ENCODE peak calls at places on chromosomes 1 and 21, in ten cellular contexts. C is testis, N is prostate gland, L is H1, R is fibroblast of lung, T is ovary, E is RWPE2, Z is IMR-90, F is heart left ventricle, I is cardiac muscle cell. J is an unnamed sample.
A peak's percentile ranks its signal among the peaks of the same experiment; 100 is the strongest.

GRCh38 chr1:182367928-182368327 is 23.7 kb downstream of the GLUL start:
- DNase-seq in C (no peak), N (no peak), L (no peak), R (no peak), T (no peak), E (no peak), Z (no peak), F (no peak), I (no peak), J (no peak)

GRCh38 chr21:31538821-31539220 is 120.7 kb upstream of the SOD1 start:
- DNase-seq in C (no peak), N (no peak), L (no peak), R (no peak), T (no peak), E (no peak), Z (no peak), F (no peak), I (peak; percentile 84), J (no peak)

GRCh38 chr1:5983361-5984103 is 8.7 kb downstream of the NPHP4 start:
- DNase-seq in C (no peak), N (no peak), L (no peak), R (peak; percentile 81), T (no peak), E (no peak), Z (peak; percentile 94), F (no peak), I (no peak), J (no peak)

GRCh38 chr21:31455506-31455905 is 111.4 kb upstream of the TIAM1 start:
- DNase-seq in C (no peak), N (no peak), L (no peak), R (no peak), T (no peak), E (no peak), Z (no peak), F (no peak), I (no peak), J (no peak)

GRCh38 chr1:184033711-184034167 is 3.8 kb downstream of the COLGALT2 start:
- DNase-seq in C (no peak), N (no peak), L (no peak), R (peak; percentile 73), T (no peak), E (no peak), Z (peak; percentile 76), F (no peak), I (no peak), J (no peak)

GRCh38 chr1:84037758-84038611 is 39.1 kb upstream of the TTLL7 start:
- DNase-seq in C (no peak), N (no peak), L (no peak), R (no peak), T (no peak), E (no peak), Z (no peak), F (no peak), I (no peak), J (no peak)

GRCh38 chr1:44778705-44779576 is 3.6 kb downstream of the RPS8 start:
- DNase-seq in C (no peak), N (no peak), L (no peak), R (no peak), T (no peak), E (no peak), Z (no peak), F (no peak), I (no peak), J (no peak)

GRCh38 chr1:103160281-103160680 is 52.0 kb upstream of the COL11A1 start:
- DNase-seq in C (no peak), N (no peak), L (no peak), R (peak; percentile 66), T (no peak), E (no peak), Z (peak; percentile 18), F (no peak), I (no peak), J (no peak)

GRCh38 chr1:28936528-28936927 is 22.2 kb downstream of the EPB41 start:
- DNase-seq in C (no peak), N (no peak), L (no peak), R (no peak), T (no peak), E (no peak), Z (no peak), F (no peak), I (no peak), J (no peak)

GRCh38 chr21:46425566-46425965 is 33.1 kb upstream of the DIP2A start:
- DNase-seq in C (no peak), N (no peak), L (no peak), R (no peak), T (no peak), E (no peak), Z (no peak), F (no peak), I (no peak), J (no peak)

GRCh38 chr1:235442788-235443429 is 61.3 kb downstream of the B3GALNT2 start:
- DNase-seq in C (no peak), N (no peak), L (no peak), R (peak; percentile 82), T (no peak), E (no peak), Z (peak; percentile 83), F (no peak), I (no peak), J (no peak)

GRCh38 chr1:204493145-204493881 is 1.3 kb downstream of the PIK3C2B start:
- DNase-seq in C (peak; percentile 31), N (peak; percentile 65), L (no peak), R (peak; percentile 80), T (peak; percentile 51), E (no peak), Z (peak; percentile 33), F (peak; percentile 83), I (peak; percentile 69), J (peak; percentile 91)

DNA sequence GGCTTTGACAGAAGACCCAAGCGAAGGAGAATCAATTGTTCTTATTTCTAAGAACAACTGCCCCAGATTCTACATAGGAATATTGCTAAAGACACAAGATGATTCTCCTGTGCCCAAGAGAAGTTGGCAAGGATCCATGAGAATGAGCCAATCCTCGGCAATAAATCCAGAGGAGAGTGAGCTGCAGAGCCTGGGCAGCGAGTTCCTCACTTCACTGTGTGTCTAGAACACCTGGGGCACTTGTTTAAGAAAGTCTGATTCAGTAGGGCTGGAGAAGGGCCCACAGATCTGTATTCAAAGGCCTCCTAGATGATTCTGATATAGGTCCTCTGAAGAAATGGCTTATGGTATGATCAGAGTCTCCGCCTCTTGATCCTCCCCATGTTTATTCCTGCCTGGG is 31.8 kb downstream of the GADD45A start:
- DNase-seq in C (no peak), N (peak; percentile 84), L (no peak), R (no peak), T (no peak), E (peak; percentile 72), Z (peak; percentile 20), F (no peak), I (no peak), J (no peak)
- H3K4me1 ChIP-seq in C (peaks cover 25% of the 10 kb centered on the region), N (peaks cover 14% of the 10 kb centered on the region), L (peaks cover 10% of the 10 kb centered on the region), R (peaks cover 17% of the 10 kb centered on the region), T (peaks cover 8% of the 10 kb centered on the region), E (peaks cover 37% of the 10 kb centered on the region), Z (peaks cover 21% of the 10 kb centered on the region), F (peaks cover 27% of the 10 kb centered on the region), I (peaks cover 11% of the 10 kb centered on the region), J (peaks cover 92% of the 10 kb centered on the region)

GRCh38 chr1:88753506-88753905 is 69.4 kb downstream of the PKN2 start:
- DNase-seq in C (no peak), N (no peak), L (no peak), R (no peak), T (no peak), E (no peak), Z (no peak), F (no peak), I (no peak), J (no peak)
- H3K4me1 ChIP-seq in C (no peaks in the 10 kb centered on the region), N (no peaks in the 10 kb centered on the region), L (no peaks in the 10 kb centered on the region), R (no peaks in the 10 kb centered on the region), T (peaks cover 2% of the 10 kb centered on the region), E (no peaks in the 10 kb centered on the region), Z (no peaks in the 10 kb centered on the region), F (no peaks in the 10 kb centered on the region), I (no peaks in the 10 kb centered on the region), J (no peaks in the 10 kb centered on the region)

GRCh38 chr21:42744520-42745445 is 91.4 kb downstream of the PDE9A start:
- DNase-seq in C (no peak), N (no peak), L (no peak), R (no peak), T (no peak), E (peak; percentile 47), Z (no peak), F (no peak), I (no peak), J (no peak)

GRCh38 chr21:42745511-42746239 is 92.3 kb downstream of the PDE9A start:
- DNase-seq in C (no peak), N (no peak), L (no peak), R (no peak), T (no peak), E (peak; percentile 30), Z (no peak), F (no peak), I (no peak), J (no peak)

GRCh38 chr21:42747267-42747701 is 93.9 kb downstream of the PDE9A start:
- DNase-seq in C (no peak), N (no peak), L (no peak), R (no peak), T (no peak), E (peak; percentile 30), Z (no peak), F (no peak), I (no peak), J (no peak)

GRCh38 chr21:42746593-42747266 is 93.3 kb downstream of the PDE9A start:
- DNase-seq in C (no peak), N (no peak), L (no peak), R (no peak), T (no peak), E (no peak), Z (no peak), F (no peak), I (no peak), J (peak; percentile 53)

DNA sequence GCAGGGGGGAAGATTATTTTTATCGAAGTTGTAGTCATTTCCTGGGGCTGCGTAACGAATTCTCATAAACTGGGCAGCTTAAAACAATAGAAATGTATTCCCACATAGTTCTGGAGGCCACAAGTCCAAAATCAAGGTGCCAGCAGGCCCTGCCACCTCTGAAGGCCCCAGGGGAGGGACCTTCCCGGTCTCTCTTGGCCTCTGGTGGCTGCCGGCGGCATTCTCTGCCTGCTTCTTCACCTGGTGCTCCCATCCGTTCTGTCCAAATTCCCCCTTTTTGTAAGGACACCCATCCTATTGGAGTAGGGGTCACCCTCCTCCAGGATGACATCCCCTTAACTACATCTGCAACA is 92.8 kb downstream of the PDE9A start:
- DNase-seq in C (no peak), N (no peak), L (no peak), R (no peak), T (no peak), E (no peak), Z (no peak), F (no peak), I (no peak), J (no peak)
- H3K4me1 ChIP-seq in C (peaks cover 18% of the 10 kb centered on the region), N (no peaks in the 10 kb centered on the region), L (no peaks in the 10 kb centered on the region), R (no peaks in the 10 kb centered on the region), T (peaks cover 4% of the 10 kb centered on the region), E (no peaks in the 10 kb centered on the region), Z (no peaks in the 10 kb centered on the region), F (peaks cover 11% of the 10 kb centered on the region), I (no peaks in the 10 kb centered on the region), J (no peaks in the 10 kb centered on the region)

DNA sequence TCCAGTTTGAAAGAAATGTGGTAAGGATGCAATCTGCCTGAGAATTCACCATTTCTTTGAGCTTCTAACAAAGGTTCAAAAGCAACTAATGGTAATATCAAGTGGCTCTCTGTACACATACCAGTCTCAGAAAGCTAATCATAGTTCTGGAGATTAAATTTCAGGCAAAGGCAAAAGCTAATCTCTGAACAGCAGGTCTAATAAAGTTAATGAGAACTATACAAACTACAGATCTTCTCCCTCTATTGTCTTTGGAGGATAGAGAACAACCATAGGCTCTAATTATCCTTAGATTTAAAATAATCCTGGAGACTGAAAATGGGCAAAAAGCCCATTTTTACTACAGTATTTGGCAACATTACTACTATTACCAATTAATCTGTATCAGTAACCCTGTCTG is 5.0 kb downstream of the DIPK1A start:
- DNase-seq in C (no peak), N (no peak), L (no peak), R (no peak), T (no peak), E (no peak), Z (no peak), F (no peak), I (no peak), J (no peak)
- H3K4me1 ChIP-seq in C (peaks cover 13% of the 10 kb centered on the region), N (no peaks in the 10 kb centered on the region), L (no peaks in the 10 kb centered on the region), R (no peaks in the 10 kb centered on the region), T (peaks cover 4% of the 10 kb centered on the region), E (peaks cover 8% of the 10 kb centered on the region), Z (no peaks in the 10 kb centered on the region), F (no peaks in the 10 kb centered on the region), I (peaks cover 7% of the 10 kb centered on the region), J (peaks cover 46% of the 10 kb centered on the region)

J was measured in stomach.